ENCODE peak calls at places on chromosomes 12 and 14, in eight cellular contexts. One of them, this sample, is unnamed.

GRCh38 chr14:51488569-51489220 is 163.0 kb upstream of the FRMD6 start:
- DNase-seq in effector CD8-positive, alpha-beta T cell: no peak
- DNase-seq in mesothelial cell of epicardium: no peak
- DNase-seq in MM.1S: no peak
- DNase-seq in ELR: no peak
- DNase-seq in activated naive CD8-positive, alpha-beta T cell treated with anti-CD3 and anti-CD28 coated beads, Interleukin-2, amount 50 U/mL, for 24 hours: no peak
- DNase-seq in fibroblast of pulmonary artery: no peak
- DNase-seq in HS-5: no peak
- DNase-seq in this sample: peak

GRCh38 chr14:29735459-29735858 is 192.2 kb downstream of the PRKD1 start:
- DNase-seq in HS-5: no peak
- DNase-seq in fibroblast of pulmonary artery: no peak
- DNase-seq in mesothelial cell of epicardium: no peak
- DNase-seq in effector CD8-positive, alpha-beta T cell: no peak
- DNase-seq in ELR: no peak
- DNase-seq in MM.1S: no peak
- DNase-seq in activated naive CD8-positive, alpha-beta T cell treated with anti-CD3 and anti-CD28 coated beads, Interleukin-2, amount 50 U/mL, for 24 hours: no peak
- DNase-seq in this sample: no peak

GRCh38 chr12:19181666-19182426 is 52.3 kb downstream of the PLEKHA5 start:
- DNase-seq in mesothelial cell of epicardium: no peak
- DNase-seq in MM.1S: no peak
- DNase-seq in ELR: peak
- DNase-seq in effector CD8-positive, alpha-beta T cell: no peak
- DNase-seq in fibroblast of pulmonary artery: peak
- DNase-seq in HS-5: no peak
- DNase-seq in activated naive CD8-positive, alpha-beta T cell treated with anti-CD3 and anti-CD28 coated beads, Interleukin-2, amount 50 U/mL, for 24 hours: no peak
- DNase-seq in this sample: no peak

GRCh38 chr12:56469007-56469930 is 891 bp downstream of the SPRYD4 start:
- DNase-seq in activated naive CD8-positive, alpha-beta T cell treated with anti-CD3 and anti-CD28 coated beads, Interleukin-2, amount 50 U/mL, for 24 hours: peak
- DNase-seq in MM.1S: peak
- DNase-seq in effector CD8-positive, alpha-beta T cell: no peak
- DNase-seq in mesothelial cell of epicardium: no peak
- DNase-seq in ELR: no peak
- DNase-seq in HS-5: no peak
- DNase-seq in fibroblast of pulmonary artery: no peak
- DNase-seq in this sample: peak

GRCh38 chr14:33480589-33481184 is 470.2 kb downstream of the EGLN3 start:
- DNase-seq in activated naive CD8-positive, alpha-beta T cell treated with anti-CD3 and anti-CD28 coated beads, Interleukin-2, amount 50 U/mL, for 24 hours: no peak
- DNase-seq in mesothelial cell of epicardium: no peak
- DNase-seq in MM.1S: no peak
- DNase-seq in fibroblast of pulmonary artery: no peak
- DNase-seq in effector CD8-positive, alpha-beta T cell: no peak
- DNase-seq in ELR: no peak
- DNase-seq in HS-5: no peak
- DNase-seq in this sample: no peak

GRCh38 chr14:90693413-90693812 is 122.8 kb downstream of the TTC7B start:
- DNase-seq in ELR: no peak
- DNase-seq in activated naive CD8-positive, alpha-beta T cell treated with anti-CD3 and anti-CD28 coated beads, Interleukin-2, amount 50 U/mL, for 24 hours: no peak
- DNase-seq in mesothelial cell of epicardium: no peak
- DNase-seq in effector CD8-positive, alpha-beta T cell: no peak
- DNase-seq in HS-5: no peak
- DNase-seq in fibroblast of pulmonary artery: no peak
- DNase-seq in MM.1S: peak
- DNase-seq in this sample: no peak

GRCh38 chr12:120721866-120722265 is 3.8 kb upstream of the ACADS start:
- DNase-seq in HS-5: no peak
- DNase-seq in effector CD8-positive, alpha-beta T cell: no peak
- DNase-seq in activated naive CD8-positive, alpha-beta T cell treated with anti-CD3 and anti-CD28 coated beads, Interleukin-2, amount 50 U/mL, for 24 hours: no peak
- DNase-seq in fibroblast of pulmonary artery: no peak
- DNase-seq in ELR: no peak
- DNase-seq in mesothelial cell of epicardium: no peak
- DNase-seq in MM.1S: no peak
- DNase-seq in this sample: no peak

GRCh38 chr12:124457287-124458219 is 109.9 kb downstream of the NCOR2 start:
- DNase-seq in ELR: peak
- DNase-seq in activated naive CD8-positive, alpha-beta T cell treated with anti-CD3 and anti-CD28 coated beads, Interleukin-2, amount 50 U/mL, for 24 hours: peak
- DNase-seq in effector CD8-positive, alpha-beta T cell: peak
- DNase-seq in HS-5: no peak
- DNase-seq in MM.1S: peak
- DNase-seq in mesothelial cell of epicardium: no peak
- DNase-seq in fibroblast of pulmonary artery: peak
- DNase-seq in this sample: peak

GRCh38 chr12:48024735-48025134 is 20.5 kb upstream of the COL2A1 start:
- DNase-seq in HS-5: no peak
- DNase-seq in ELR: no peak
- DNase-seq in effector CD8-positive, alpha-beta T cell: no peak
- DNase-seq in mesothelial cell of epicardium: no peak
- DNase-seq in MM.1S: no peak
- DNase-seq in activated naive CD8-positive, alpha-beta T cell treated with anti-CD3 and anti-CD28 coated beads, Interleukin-2, amount 50 U/mL, for 24 hours: no peak
- DNase-seq in fibroblast of pulmonary artery: no peak
- DNase-seq in this sample: no peak

GRCh38 chr12:25689996-25690501 is 137.0 kb upstream of the LMNTD1 start:
- DNase-seq in fibroblast of pulmonary artery: peak
- DNase-seq in ELR: no peak
- DNase-seq in MM.1S: no peak
- DNase-seq in activated naive CD8-positive, alpha-beta T cell treated with anti-CD3 and anti-CD28 coated beads, Interleukin-2, amount 50 U/mL, for 24 hours: no peak
- DNase-seq in effector CD8-positive, alpha-beta T cell: no peak
- DNase-seq in mesothelial cell of epicardium: no peak
- DNase-seq in HS-5: no peak
- DNase-seq in this sample: peak

GRCh38 chr12:54301428-54302045 is 722 bp upstream of the NFE2 start:
- DNase-seq in fibroblast of pulmonary artery: no peak
- DNase-seq in ELR: no peak
- DNase-seq in mesothelial cell of epicardium: no peak
- DNase-seq in effector CD8-positive, alpha-beta T cell: no peak
- DNase-seq in activated naive CD8-positive, alpha-beta T cell treated with anti-CD3 and anti-CD28 coated beads, Interleukin-2, amount 50 U/mL, for 24 hours: no peak
- DNase-seq in MM.1S: no peak
- DNase-seq in HS-5: no peak
- DNase-seq in this sample: no peak

GRCh38 chr12:40566246-40566645 is 126.0 kb upstream of the CNTN1 start:
- DNase-seq in ELR: no peak
- DNase-seq in fibroblast of pulmonary artery: no peak
- DNase-seq in effector CD8-positive, alpha-beta T cell: no peak
- DNase-seq in mesothelial cell of epicardium: no peak
- DNase-seq in MM.1S: no peak
- DNase-seq in HS-5: no peak
- DNase-seq in activated naive CD8-positive, alpha-beta T cell treated with anti-CD3 and anti-CD28 coated beads, Interleukin-2, amount 50 U/mL, for 24 hours: no peak
- DNase-seq in this sample: no peak

GRCh38 chr14:23353433-23353780 is 720 bp upstream of the SLC22A17 start:
- DNase-seq in mesothelial cell of epicardium: no peak
- DNase-seq in fibroblast of pulmonary artery: no peak
- DNase-seq in ELR: no peak
- DNase-seq in HS-5: no peak
- DNase-seq in MM.1S: no peak
- DNase-seq in activated naive CD8-positive, alpha-beta T cell treated with anti-CD3 and anti-CD28 coated beads, Interleukin-2, amount 50 U/mL, for 24 hours: no peak
- DNase-seq in effector CD8-positive, alpha-beta T cell: no peak
- DNase-seq in this sample: no peak

GRCh38 chr14:35068238-35069012 is 22.4 kb downstream of the FAM177A1 start:
- DNase-seq in HS-5: no peak
- DNase-seq in activated naive CD8-positive, alpha-beta T cell treated with anti-CD3 and anti-CD28 coated beads, Interleukin-2, amount 50 U/mL, for 24 hours: no peak
- DNase-seq in ELR: no peak
- DNase-seq in MM.1S: no peak
- DNase-seq in mesothelial cell of epicardium: no peak
- DNase-seq in effector CD8-positive, alpha-beta T cell: no peak
- DNase-seq in fibroblast of pulmonary artery: peak
- DNase-seq in this sample: no peak

GRCh38 chr14:70192915-70193314 is 4.2 kb upstream of the SLC8A3 start:
- DNase-seq in HS-5: no peak
- DNase-seq in effector CD8-positive, alpha-beta T cell: no peak
- DNase-seq in fibroblast of pulmonary artery: no peak
- DNase-seq in activated naive CD8-positive, alpha-beta T cell treated with anti-CD3 and anti-CD28 coated beads, Interleukin-2, amount 50 U/mL, for 24 hours: no peak
- DNase-seq in ELR: no peak
- DNase-seq in mesothelial cell of epicardium: no peak
- DNase-seq in MM.1S: no peak
- DNase-seq in this sample: no peak

GRCh38 chr14:61106627-61107147 is 125.6 kb downstream of the SLC38A6 start:
- DNase-seq in activated naive CD8-positive, alpha-beta T cell treated with anti-CD3 and anti-CD28 coated beads, Interleukin-2, amount 50 U/mL, for 24 hours: no peak
- DNase-seq in MM.1S: no peak
- DNase-seq in effector CD8-positive, alpha-beta T cell: no peak
- DNase-seq in ELR: peak
- DNase-seq in HS-5: no peak
- DNase-seq in mesothelial cell of epicardium: no peak
- DNase-seq in fibroblast of pulmonary artery: no peak
- DNase-seq in this sample: no peak

GRCh38 chr14:94213021-94213420 is 38.9 kb downstream of the PPP4R4 start:
- DNase-seq in effector CD8-positive, alpha-beta T cell: no peak
- DNase-seq in mesothelial cell of epicardium: no peak
- DNase-seq in HS-5: peak
- DNase-seq in ELR: peak
- DNase-seq in activated naive CD8-positive, alpha-beta T cell treated with anti-CD3 and anti-CD28 coated beads, Interleukin-2, amount 50 U/mL, for 24 hours: no peak
- DNase-seq in MM.1S: no peak
- DNase-seq in fibroblast of pulmonary artery: peak
- DNase-seq in this sample: no peak

GRCh38 chr14:96847451-96847850 is 50.3 kb downstream of the VRK1 start:
- DNase-seq in HS-5: no peak
- DNase-seq in effector CD8-positive, alpha-beta T cell: no peak
- DNase-seq in fibroblast of pulmonary artery: no peak
- DNase-seq in MM.1S: no peak
- DNase-seq in mesothelial cell of epicardium: no peak
- DNase-seq in ELR: no peak
- DNase-seq in activated naive CD8-positive, alpha-beta T cell treated with anti-CD3 and anti-CD28 coated beads, Interleukin-2, amount 50 U/mL, for 24 hours: no peak
- DNase-seq in this sample: no peak

GRCh38 chr12:18158774-18159557 is 69.0 kb upstream of the RERGL start:
- DNase-seq in activated naive CD8-positive, alpha-beta T cell treated with anti-CD3 and anti-CD28 coated beads, Interleukin-2, amount 50 U/mL, for 24 hours: peak
- DNase-seq in fibroblast of pulmonary artery: peak
- DNase-seq in MM.1S: peak
- DNase-seq in HS-5: no peak
- DNase-seq in mesothelial cell of epicardium: no peak
- DNase-seq in effector CD8-positive, alpha-beta T cell: no peak
- DNase-seq in ELR: peak
- DNase-seq in this sample: no peak

GRCh38 chr14:66228267-66228970 is 257.8 kb upstream of the CCDC196 start:
- DNase-seq in activated naive CD8-positive, alpha-beta T cell treated with anti-CD3 and anti-CD28 coated beads, Interleukin-2, amount 50 U/mL, for 24 hours: peak
- DNase-seq in mesothelial cell of epicardium: no peak
- DNase-seq in ELR: peak
- DNase-seq in effector CD8-positive, alpha-beta T cell: no peak
- DNase-seq in MM.1S: no peak
- DNase-seq in HS-5: peak
- DNase-seq in fibroblast of pulmonary artery: peak
- DNase-seq in this sample: no peak

GRCh38 chr12:2479866-2480510 is 314.8 kb upstream of the FKBP4 start:
- DNase-seq in MM.1S: no peak
- DNase-seq in ELR: no peak
- DNase-seq in HS-5: no peak
- DNase-seq in effector CD8-positive, alpha-beta T cell: no peak
- DNase-seq in mesothelial cell of epicardium: no peak
- DNase-seq in activated naive CD8-positive, alpha-beta T cell treated with anti-CD3 and anti-CD28 coated beads, Interleukin-2, amount 50 U/mL, for 24 hours: no peak
- DNase-seq in fibroblast of pulmonary artery: no peak
- DNase-seq in this sample: no peak

GRCh38 chr14:71582705-71583104 is 349.5 kb upstream of the RGS6 start:
- DNase-seq in HS-5: peak
- DNase-seq in effector CD8-positive, alpha-beta T cell: no peak
- DNase-seq in MM.1S: no peak
- DNase-seq in ELR: peak
- DNase-seq in mesothelial cell of epicardium: no peak
- DNase-seq in activated naive CD8-positive, alpha-beta T cell treated with anti-CD3 and anti-CD28 coated beads, Interleukin-2, amount 50 U/mL, for 24 hours: no peak
- DNase-seq in fibroblast of pulmonary artery: peak
- DNase-seq in this sample: no peak

GRCh38 chr14:79018846-79019245 is 848.7 kb downstream of the NRXN3 start:
- DNase-seq in HS-5: peak
- DNase-seq in activated naive CD8-positive, alpha-beta T cell treated with anti-CD3 and anti-CD28 coated beads, Interleukin-2, amount 50 U/mL, for 24 hours: no peak
- DNase-seq in fibroblast of pulmonary artery: peak
- DNase-seq in effector CD8-positive, alpha-beta T cell: no peak
- DNase-seq in MM.1S: no peak
- DNase-seq in mesothelial cell of epicardium: no peak
- DNase-seq in ELR: peak
- DNase-seq in this sample: no peak

GRCh38 chr14:61940669-61941420 is 178.6 kb downstream of the SNAPC1 start:
- DNase-seq in fibroblast of pulmonary artery: no peak
- DNase-seq in MM.1S: no peak
- DNase-seq in ELR: no peak
- DNase-seq in HS-5: no peak
- DNase-seq in effector CD8-positive, alpha-beta T cell: no peak
- DNase-seq in activated naive CD8-positive, alpha-beta T cell treated with anti-CD3 and anti-CD28 coated beads, Interleukin-2, amount 50 U/mL, for 24 hours: no peak
- DNase-seq in mesothelial cell of epicardium: no peak
- DNase-seq in this sample: no peak

GRCh38 chr12:54588110-54588831 is at the start of gene PPP1R1A:
- DNase-seq in HS-5: no peak
- DNase-seq in mesothelial cell of epicardium: no peak
- DNase-seq in ELR: no peak
- DNase-seq in fibroblast of pulmonary artery: no peak
- DNase-seq in MM.1S: no peak
- DNase-seq in effector CD8-positive, alpha-beta T cell: no peak
- DNase-seq in activated naive CD8-positive, alpha-beta T cell treated with anti-CD3 and anti-CD28 coated beads, Interleukin-2, amount 50 U/mL, for 24 hours: no peak
- DNase-seq in this sample: no peak

GRCh38 chr12:45670339-45671065 is 59.0 kb upstream of the ARID2 start:
- DNase-seq in ELR: peak
- DNase-seq in activated naive CD8-positive, alpha-beta T cell treated with anti-CD3 and anti-CD28 coated beads, Interleukin-2, amount 50 U/mL, for 24 hours: no peak
- DNase-seq in effector CD8-positive, alpha-beta T cell: no peak
- DNase-seq in HS-5: no peak
- DNase-seq in fibroblast of pulmonary artery: no peak
- DNase-seq in mesothelial cell of epicardium: no peak
- DNase-seq in MM.1S: peak
- DNase-seq in this sample: no peak

This sample was measured in breast epithelium.